ENCODE peak calls at places on chromosomes 16 and 17, in six cellular contexts. One of them, this sample, is unnamed.

GRCh38 chr16:77499373-77500285 is 64.8 kb upstream of the ADAMTS18 start:
- DNase-seq in brain microvascular endothelial cell: peak
- DNase-seq in PC-9: no peak
- DNase-seq in fibroblast of mammary gland: peak
- DNase-seq in AG04449: no peak
- DNase-seq in cardiac fibroblast: peak
- DNase-seq in this sample: peak

GRCh38 chr16:75550211-75550662 is 5.8 kb downstream of the TMEM231 start:
- DNase-seq in brain microvascular endothelial cell: peak
- DNase-seq in PC-9: no peak
- DNase-seq in fibroblast of mammary gland: peak
- DNase-seq in AG04449: no peak
- DNase-seq in cardiac fibroblast: peak
- DNase-seq in this sample: peak

GRCh38 chr16:68640972-68641371 is 4.1 kb upstream of the CDH3 start:
- DNase-seq in brain microvascular endothelial cell: peak
- DNase-seq in PC-9: peak
- DNase-seq in fibroblast of mammary gland: no peak
- DNase-seq in AG04449: no peak
- DNase-seq in cardiac fibroblast: no peak
- DNase-seq in this sample: peak

GRCh38 chr17:17535957-17536356 is 39.8 kb upstream of the RASD1 start:
- DNase-seq in brain microvascular endothelial cell: peak
- DNase-seq in PC-9: no peak
- DNase-seq in fibroblast of mammary gland: no peak
- DNase-seq in AG04449: peak
- DNase-seq in cardiac fibroblast: peak
- DNase-seq in this sample: peak

GRCh38 chr17:71423871-71424546 is 696.8 kb upstream of the SOX9 start:
- DNase-seq in brain microvascular endothelial cell: peak
- DNase-seq in PC-9: peak
- DNase-seq in fibroblast of mammary gland: no peak
- DNase-seq in AG04449: no peak
- DNase-seq in cardiac fibroblast: no peak
- DNase-seq in this sample: peak

GRCh38 chr17:40298726-40299125 is 10.3 kb upstream of the RARA start:
- DNase-seq in brain microvascular endothelial cell: peak
- DNase-seq in PC-9: no peak
- DNase-seq in fibroblast of mammary gland: no peak
- DNase-seq in AG04449: no peak
- DNase-seq in cardiac fibroblast: peak
- DNase-seq in this sample: peak

GRCh38 chr16:54171855-54172537 is 114.6 kb downstream of the IRX3 start:
- DNase-seq in brain microvascular endothelial cell: peak
- DNase-seq in PC-9: peak
- DNase-seq in fibroblast of mammary gland: peak
- DNase-seq in AG04449: peak
- DNase-seq in cardiac fibroblast: peak
- DNase-seq in this sample: peak

GRCh38 chr17:76657505-76658386 is 14.2 kb upstream of the ST6GALNAC1 start:
- DNase-seq in brain microvascular endothelial cell: no peak
- DNase-seq in PC-9: no peak
- DNase-seq in fibroblast of mammary gland: no peak
- DNase-seq in AG04449: no peak
- DNase-seq in cardiac fibroblast: no peak
- DNase-seq in this sample: no peak

GRCh38 chr17:68298601-68299000 is 7.3 kb downstream of the ARSG start:
- DNase-seq in brain microvascular endothelial cell: no peak
- DNase-seq in PC-9: no peak
- DNase-seq in fibroblast of mammary gland: no peak
- DNase-seq in AG04449: no peak
- DNase-seq in cardiac fibroblast: no peak
- DNase-seq in this sample: no peak

GRCh38 chr16:4081035-4081434 is 35.2 kb downstream of the ADCY9 start:
- DNase-seq in brain microvascular endothelial cell: no peak
- DNase-seq in PC-9: no peak
- DNase-seq in fibroblast of mammary gland: no peak
- DNase-seq in AG04449: no peak
- DNase-seq in cardiac fibroblast: no peak
- DNase-seq in this sample: no peak

GRCh38 chr17:47161988-47162622 is 27.0 kb downstream of the CDC27 start:
- DNase-seq in brain microvascular endothelial cell: no peak
- DNase-seq in PC-9: no peak
- DNase-seq in fibroblast of mammary gland: no peak
- DNase-seq in AG04449: no peak
- DNase-seq in cardiac fibroblast: no peak
- DNase-seq in this sample: no peak

GRCh38 chr16:29645699-29646187 is 17.3 kb upstream of the SPN start:
- DNase-seq in brain microvascular endothelial cell: no peak
- DNase-seq in PC-9: no peak
- DNase-seq in fibroblast of mammary gland: peak
- DNase-seq in AG04449: no peak
- DNase-seq in cardiac fibroblast: peak
- DNase-seq in this sample: peak

GRCh38 chr16:72809446-72809845 is 238.5 kb downstream of the ZFHX3 start:
- DNase-seq in brain microvascular endothelial cell: no peak
- DNase-seq in PC-9: no peak
- DNase-seq in fibroblast of mammary gland: no peak
- DNase-seq in AG04449: no peak
- DNase-seq in cardiac fibroblast: no peak
- DNase-seq in this sample: no peak

GRCh38 chr17:62802531-62803205 is 5.4 kb downstream of the MARCHF10 start:
- DNase-seq in brain microvascular endothelial cell: no peak
- DNase-seq in PC-9: no peak
- DNase-seq in fibroblast of mammary gland: peak
- DNase-seq in AG04449: no peak
- DNase-seq in cardiac fibroblast: no peak
- DNase-seq in this sample: no peak

GRCh38 chr16:11572301-11572995 is 14.3 kb downstream of the LITAF start:
- DNase-seq in brain microvascular endothelial cell: no peak
- DNase-seq in PC-9: no peak
- DNase-seq in fibroblast of mammary gland: no peak
- DNase-seq in AG04449: no peak
- DNase-seq in cardiac fibroblast: no peak
- DNase-seq in this sample: no peak

GRCh38 chr16:11576427-11577289 is 10.1 kb downstream of the LITAF start:
- DNase-seq in brain microvascular endothelial cell: no peak
- DNase-seq in PC-9: no peak
- DNase-seq in fibroblast of mammary gland: no peak
- DNase-seq in AG04449: no peak
- DNase-seq in cardiac fibroblast: no peak
- DNase-seq in this sample: no peak

GRCh38 chr16:11570796-11571195 is 15.9 kb downstream of the LITAF start:
- DNase-seq in brain microvascular endothelial cell: no peak
- DNase-seq in PC-9: no peak
- DNase-seq in fibroblast of mammary gland: no peak
- DNase-seq in AG04449: no peak
- DNase-seq in cardiac fibroblast: no peak
- DNase-seq in this sample: no peak

GRCh38 chr16:11571549-11571948 is 15.2 kb downstream of the LITAF start:
- DNase-seq in brain microvascular endothelial cell: no peak
- DNase-seq in PC-9: no peak
- DNase-seq in fibroblast of mammary gland: no peak
- DNase-seq in AG04449: no peak
- DNase-seq in cardiac fibroblast: no peak
- DNase-seq in this sample: no peak

GRCh38 chr16:11575223-11575589 is 11.5 kb downstream of the LITAF start:
- DNase-seq in brain microvascular endothelial cell: no peak
- DNase-seq in PC-9: no peak
- DNase-seq in fibroblast of mammary gland: no peak
- DNase-seq in AG04449: no peak
- DNase-seq in cardiac fibroblast: no peak
- DNase-seq in this sample: no peak
- H3K4me3 ChIP-seq in brain microvascular endothelial cell: no peak
- H3K4me3 ChIP-seq in PC-9: no peak
- H3K4me3 ChIP-seq in fibroblast of mammary gland: no peak
- H3K4me3 ChIP-seq in AG04449: no peak
- H3K4me3 ChIP-seq in cardiac fibroblast: no peak
- H3K4me3 ChIP-seq in this sample: no peak

GRCh38 chr16:57092786-57093301 is 461 bp downstream of the CPNE2 start:
- DNase-seq in brain microvascular endothelial cell: no peak
- DNase-seq in PC-9: no peak
- DNase-seq in fibroblast of mammary gland: no peak
- DNase-seq in AG04449: no peak
- DNase-seq in cardiac fibroblast: peak
- DNase-seq in this sample: no peak

GRCh38 chr16:57094911-57095310 is 2.5 kb downstream of the CPNE2 start:
- DNase-seq in brain microvascular endothelial cell: no peak
- DNase-seq in PC-9: no peak
- DNase-seq in fibroblast of mammary gland: no peak
- DNase-seq in AG04449: no peak
- DNase-seq in cardiac fibroblast: no peak
- DNase-seq in this sample: no peak

GRCh38 chr16:57093845-57094564 is 1.6 kb downstream of the CPNE2 start:
- DNase-seq in brain microvascular endothelial cell: no peak
- DNase-seq in PC-9: no peak
- DNase-seq in fibroblast of mammary gland: no peak
- DNase-seq in AG04449: no peak
- DNase-seq in cardiac fibroblast: no peak
- DNase-seq in this sample: no peak

GRCh38 chr16:57091200-57091989 is 988 bp upstream of the CPNE2 start:
- DNase-seq in brain microvascular endothelial cell: peak
- DNase-seq in PC-9: peak
- DNase-seq in fibroblast of mammary gland: peak
- DNase-seq in AG04449: no peak
- DNase-seq in cardiac fibroblast: peak
- DNase-seq in this sample: peak

GRCh38 chr16:57091990-57092785 is at the start of gene CPNE2:
- DNase-seq in brain microvascular endothelial cell: no peak
- DNase-seq in PC-9: no peak
- DNase-seq in fibroblast of mammary gland: peak
- DNase-seq in AG04449: no peak
- DNase-seq in cardiac fibroblast: peak
- DNase-seq in this sample: peak
- TF ChIP-seq CTCF in brain microvascular endothelial cell: peak
- TF ChIP-seq CTCF in PC-9: no peak
- TF ChIP-seq CTCF in fibroblast of mammary gland: no peak
- TF ChIP-seq CTCF in AG04449: peak
- TF ChIP-seq CTCF in cardiac fibroblast: no peak
- TF ChIP-seq CTCF in this sample: no peak

DNA sequence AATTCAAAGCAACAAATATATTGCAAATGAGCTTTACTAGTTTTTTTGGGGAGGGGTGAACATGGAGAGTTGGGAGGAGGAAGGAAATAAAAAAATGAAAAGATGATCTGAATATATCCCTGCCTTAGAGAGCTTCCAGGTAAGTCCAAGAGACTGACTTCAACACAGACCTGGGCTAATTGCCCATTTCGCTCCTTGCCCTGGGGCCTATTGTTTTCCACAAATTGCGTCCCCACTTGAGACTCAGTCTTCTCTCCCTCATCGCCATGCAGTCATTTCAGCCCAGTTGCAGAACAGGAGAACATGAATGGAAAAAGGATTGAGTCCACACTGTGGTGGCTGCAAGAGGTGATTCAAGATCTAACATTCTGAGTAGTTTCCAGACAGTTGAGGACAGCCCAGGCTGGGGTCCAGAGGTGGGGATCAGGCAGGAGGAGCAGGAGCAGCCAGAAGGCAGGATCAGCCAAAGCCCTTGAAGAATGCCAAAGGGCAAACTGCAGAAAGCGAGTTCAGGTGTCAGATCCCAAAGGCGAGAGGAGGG is 21.6 kb upstream of the TOB1 start:
- DNase-seq in brain microvascular endothelial cell: no peak
- DNase-seq in PC-9: no peak
- DNase-seq in fibroblast of mammary gland: no peak
- DNase-seq in AG04449: no peak
- DNase-seq in cardiac fibroblast: no peak
- DNase-seq in this sample: no peak
- H3K4me3 ChIP-seq in brain microvascular endothelial cell: no peak
- H3K4me3 ChIP-seq in PC-9: no peak
- H3K4me3 ChIP-seq in fibroblast of mammary gland: no peak
- H3K4me3 ChIP-seq in AG04449: no peak
- H3K4me3 ChIP-seq in cardiac fibroblast: no peak
- H3K4me3 ChIP-seq in this sample: no peak

GRCh38 chr17:78144146-78144719 is 2.0 kb upstream of the C17orf99 start:
- DNase-seq in brain microvascular endothelial cell: peak
- DNase-seq in PC-9: peak
- DNase-seq in fibroblast of mammary gland: peak
- DNase-seq in AG04449: no peak
- DNase-seq in cardiac fibroblast: peak
- DNase-seq in this sample: peak
- TF ChIP-seq CTCF in brain microvascular endothelial cell: peak
- TF ChIP-seq CTCF in PC-9: no peak
- TF ChIP-seq CTCF in fibroblast of mammary gland: no peak
- TF ChIP-seq CTCF in AG04449: no peak
- TF ChIP-seq CTCF in cardiac fibroblast: no peak
- TF ChIP-seq CTCF in this sample: no peak

DNA sequence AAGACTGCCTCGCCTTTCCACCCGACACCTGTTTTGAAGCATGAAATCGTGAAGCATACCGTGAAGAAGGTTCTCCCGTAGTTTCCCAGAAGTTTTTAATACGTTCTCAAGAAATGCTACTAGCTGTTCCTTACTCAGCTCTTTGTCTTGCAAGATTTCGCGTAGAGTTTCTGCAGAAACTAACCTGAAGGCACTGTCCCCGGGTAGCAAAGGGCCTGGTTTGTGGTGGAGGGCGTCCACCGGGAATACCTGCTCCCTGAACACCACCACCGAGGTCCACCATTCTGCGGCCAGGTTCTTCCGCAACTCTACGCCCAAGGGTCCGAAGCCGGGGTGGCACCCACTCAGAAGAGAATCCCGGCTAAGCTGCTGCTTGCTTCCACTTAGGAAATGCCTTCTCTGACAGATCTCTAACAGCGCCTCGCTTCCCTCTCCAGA is 487 bp downstream of the POLG2 start:
- DNase-seq in brain microvascular endothelial cell: no peak
- DNase-seq in PC-9: peak
- DNase-seq in fibroblast of mammary gland: no peak
- DNase-seq in AG04449: no peak
- DNase-seq in cardiac fibroblast: no peak
- DNase-seq in this sample: no peak
- H3K4me3 ChIP-seq in brain microvascular endothelial cell: peak
- H3K4me3 ChIP-seq in PC-9: peak
- H3K4me3 ChIP-seq in fibroblast of mammary gland: peak
- H3K4me3 ChIP-seq in AG04449: peak
- H3K4me3 ChIP-seq in cardiac fibroblast: peak
- H3K4me3 ChIP-seq in this sample: peak

GRCh38 chr16:658679-659571 is 9.0 kb upstream of the RHOT2 start:
- DNase-seq in brain microvascular endothelial cell: no peak
- DNase-seq in PC-9: no peak
- DNase-seq in fibroblast of mammary gland: no peak
- DNase-seq in AG04449: no peak
- DNase-seq in cardiac fibroblast: no peak
- DNase-seq in this sample: no peak
- TF ChIP-seq CTCF in brain microvascular endothelial cell: peak
- TF ChIP-seq CTCF in PC-9: no peak
- TF ChIP-seq CTCF in fibroblast of mammary gland: peak
- TF ChIP-seq CTCF in AG04449: no peak
- TF ChIP-seq CTCF in cardiac fibroblast: no peak
- TF ChIP-seq CTCF in this sample: no peak

GRCh38 chr17:1005361-1005946 is 8.5 kb downstream of the TIMM22 start:
- DNase-seq in brain microvascular endothelial cell: no peak
- DNase-seq in PC-9: no peak
- DNase-seq in fibroblast of mammary gland: peak
- DNase-seq in AG04449: no peak
- DNase-seq in cardiac fibroblast: peak
- DNase-seq in this sample: peak
- H3K4me3 ChIP-seq in brain microvascular endothelial cell: no peak
- H3K4me3 ChIP-seq in PC-9: no peak
- H3K4me3 ChIP-seq in fibroblast of mammary gland: no peak
- H3K4me3 ChIP-seq in AG04449: no peak
- H3K4me3 ChIP-seq in cardiac fibroblast: no peak
- H3K4me3 ChIP-seq in this sample: no peak